ENCODE peak calls at places on chromosome 10, in six cellular contexts. One of them, this sample, is unnamed.
A peak's percentile ranks its signal among the peaks of the same experiment; 100 is the strongest.

GRCh38 chr10:129756912-129757861 is 206.9 kb downstream of the EBF3 start:
- DNase-seq in CD8-positive, alpha-beta T cell: no peak
- DNase-seq in OCI-LY7: no peak
- DNase-seq in psoas muscle: no peak
- DNase-seq in fibroblast of lung: no peak
- DNase-seq in AG10803: peak; percentile 8
- DNase-seq in this sample: no peak

GRCh38 chr10:99548041-99548530 is 15.3 kb downstream of the NKX2-3 start:
- DNase-seq in AG10803: peak; percentile 11
- DNase-seq in fibroblast of lung: no peak
- DNase-seq in CD8-positive, alpha-beta T cell: no peak
- DNase-seq in psoas muscle: no peak
- DNase-seq in OCI-LY7: peak; percentile 25
- DNase-seq in this sample: no peak

GRCh38 chr10:17022399-17022798 is 107.2 kb downstream of the CUBN start:
- DNase-seq in psoas muscle: no peak
- DNase-seq in CD8-positive, alpha-beta T cell: no peak
- DNase-seq in OCI-LY7: no peak
- DNase-seq in fibroblast of lung: no peak
- DNase-seq in AG10803: no peak
- DNase-seq in this sample: no peak

GRCh38 chr10:7102557-7103349 is 308.1 kb downstream of the SFMBT2 start:
- DNase-seq in CD8-positive, alpha-beta T cell: no peak
- DNase-seq in fibroblast of lung: no peak
- DNase-seq in OCI-LY7: peak; percentile 60
- DNase-seq in psoas muscle: no peak
- DNase-seq in AG10803: no peak
- DNase-seq in this sample: no peak

GRCh38 chr10:109962247-109962646 is 38.9 kb upstream of the XPNPEP1 start:
- DNase-seq in OCI-LY7: no peak
- DNase-seq in CD8-positive, alpha-beta T cell: no peak
- DNase-seq in AG10803: no peak
- DNase-seq in psoas muscle: no peak
- DNase-seq in fibroblast of lung: no peak
- DNase-seq in this sample: no peak

GRCh38 chr10:99431190-99431549 is 746 bp upstream of the GOT1 start:
- DNase-seq in fibroblast of lung: peak; percentile 50
- DNase-seq in AG10803: peak; percentile 58
- DNase-seq in CD8-positive, alpha-beta T cell: no peak
- DNase-seq in psoas muscle: peak; percentile 78
- DNase-seq in OCI-LY7: peak; percentile 38
- DNase-seq in this sample: no peak

GRCh38 chr10:73780966-73781365 is 882 bp upstream of the CHCHD1 start:
- DNase-seq in fibroblast of lung: no peak
- DNase-seq in OCI-LY7: peak; percentile 39
- DNase-seq in AG10803: peak; percentile 37
- DNase-seq in psoas muscle: no peak
- DNase-seq in CD8-positive, alpha-beta T cell: no peak
- DNase-seq in this sample: no peak

GRCh38 chr10:85542936-85543730 is 823.5 kb downstream of the GRID1 start:
- DNase-seq in OCI-LY7: no peak
- DNase-seq in CD8-positive, alpha-beta T cell: no peak
- DNase-seq in psoas muscle: no peak
- DNase-seq in fibroblast of lung: no peak
- DNase-seq in AG10803: no peak
- DNase-seq in this sample: no peak

DNA sequence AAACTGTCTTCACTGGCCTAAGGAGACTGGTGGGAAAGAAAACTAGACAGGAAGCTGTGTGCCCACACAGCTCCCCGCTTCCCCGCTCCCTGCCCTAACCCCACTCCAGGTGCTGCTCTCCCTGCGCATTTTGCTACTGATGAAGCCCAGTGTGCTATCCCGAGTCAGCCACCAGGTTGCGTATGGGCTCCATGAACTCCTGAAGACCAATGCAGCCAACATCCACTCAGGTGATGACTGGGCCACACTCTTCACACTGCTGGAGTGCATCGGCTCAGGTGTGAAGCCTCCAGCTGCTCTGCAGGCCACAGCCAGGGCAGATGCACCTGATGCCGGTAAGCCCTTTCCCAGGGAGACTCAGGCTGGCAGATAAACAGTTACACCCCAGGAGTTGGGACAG is 20.3 kb upstream of the NFKB2 start:
- DNase-seq in psoas muscle: no peak
- DNase-seq in CD8-positive, alpha-beta T cell: no peak
- DNase-seq in OCI-LY7: no peak
- DNase-seq in fibroblast of lung: no peak
- DNase-seq in AG10803: no peak
- DNase-seq in this sample: no peak
- TF ChIP-seq CTCF in psoas muscle: no peak
- TF ChIP-seq CTCF in CD8-positive, alpha-beta T cell: no peak
- TF ChIP-seq CTCF in OCI-LY7: no peak
- TF ChIP-seq CTCF in fibroblast of lung: no peak
- TF ChIP-seq CTCF in AG10803: peak; percentile 9
- TF ChIP-seq CTCF in this sample: no peak

DNA sequence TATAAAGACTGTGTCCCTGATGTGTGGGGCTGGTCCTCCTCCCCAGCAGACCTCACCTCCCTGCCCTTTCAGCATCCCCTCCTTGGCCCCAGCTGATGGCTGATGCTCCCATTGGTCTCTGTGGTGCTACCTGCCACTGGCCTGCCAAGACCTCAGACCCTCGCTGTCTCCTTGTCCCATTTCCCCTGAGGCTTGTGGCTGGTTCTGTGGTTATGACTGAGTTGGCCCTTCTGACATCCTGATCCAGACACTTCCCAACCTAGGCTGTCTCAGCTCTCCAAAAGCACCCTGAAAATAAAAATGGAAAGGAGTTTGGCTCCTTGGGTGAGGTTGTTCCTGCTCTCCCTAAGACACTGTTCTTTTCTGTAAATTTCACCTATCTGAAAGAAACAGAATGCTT is 214.2 kb downstream of the RPS24 start:
- DNase-seq in AG10803: peak; percentile 17
- DNase-seq in CD8-positive, alpha-beta T cell: no peak
- DNase-seq in OCI-LY7: no peak
- DNase-seq in psoas muscle: no peak
- DNase-seq in fibroblast of lung: no peak
- DNase-seq in this sample: no peak
- H3K4me3 ChIP-seq in AG10803: no peak overlapping the region
- H3K4me3 ChIP-seq in CD8-positive, alpha-beta T cell: no peak overlapping the region
- H3K4me3 ChIP-seq in OCI-LY7: no peak overlapping the region
- H3K4me3 ChIP-seq in psoas muscle: no peak overlapping the region
- H3K4me3 ChIP-seq in fibroblast of lung: no peak overlapping the region
- H3K4me3 ChIP-seq in this sample: no peak overlapping the region

GRCh38 chr10:56116684-56117083 is 244.4 kb downstream of the ZWINT start:
- DNase-seq in CD8-positive, alpha-beta T cell: no peak
- DNase-seq in OCI-LY7: no peak
- DNase-seq in psoas muscle: no peak
- DNase-seq in fibroblast of lung: no peak
- DNase-seq in AG10803: no peak
- DNase-seq in this sample: no peak
- TF ChIP-seq CTCF in CD8-positive, alpha-beta T cell: no peak
- TF ChIP-seq CTCF in OCI-LY7: peak; percentile 59
- TF ChIP-seq CTCF in psoas muscle: no peak
- TF ChIP-seq CTCF in fibroblast of lung: no peak
- TF ChIP-seq CTCF in AG10803: no peak
- TF ChIP-seq CTCF in this sample: no peak

GRCh38 chr10:29689001-29689400 is 54.2 kb upstream of the SVIL start:
- DNase-seq in AG10803: peak; percentile 25
- DNase-seq in fibroblast of lung: peak; percentile 61
- DNase-seq in CD8-positive, alpha-beta T cell: no peak
- DNase-seq in psoas muscle: no peak
- DNase-seq in OCI-LY7: no peak
- DNase-seq in this sample: peak; percentile 14

GRCh38 chr10:29685506-29685905 is 50.7 kb upstream of the SVIL start:
- DNase-seq in psoas muscle: no peak
- DNase-seq in fibroblast of lung: no peak
- DNase-seq in AG10803: no peak
- DNase-seq in OCI-LY7: no peak
- DNase-seq in CD8-positive, alpha-beta T cell: no peak
- DNase-seq in this sample: no peak

GRCh38 chr10:29691564-29692064 is 56.8 kb upstream of the SVIL start:
- DNase-seq in fibroblast of lung: no peak
- DNase-seq in psoas muscle: no peak
- DNase-seq in AG10803: peak; percentile 36
- DNase-seq in OCI-LY7: no peak
- DNase-seq in CD8-positive, alpha-beta T cell: no peak
- DNase-seq in this sample: peak; percentile 23

GRCh38 chr10:29687411-29688160 is 52.8 kb upstream of the SVIL start:
- DNase-seq in CD8-positive, alpha-beta T cell: no peak
- DNase-seq in psoas muscle: no peak
- DNase-seq in AG10803: peak; percentile 6
- DNase-seq in fibroblast of lung: peak; percentile 43
- DNase-seq in OCI-LY7: no peak
- DNase-seq in this sample: no peak

DNA sequence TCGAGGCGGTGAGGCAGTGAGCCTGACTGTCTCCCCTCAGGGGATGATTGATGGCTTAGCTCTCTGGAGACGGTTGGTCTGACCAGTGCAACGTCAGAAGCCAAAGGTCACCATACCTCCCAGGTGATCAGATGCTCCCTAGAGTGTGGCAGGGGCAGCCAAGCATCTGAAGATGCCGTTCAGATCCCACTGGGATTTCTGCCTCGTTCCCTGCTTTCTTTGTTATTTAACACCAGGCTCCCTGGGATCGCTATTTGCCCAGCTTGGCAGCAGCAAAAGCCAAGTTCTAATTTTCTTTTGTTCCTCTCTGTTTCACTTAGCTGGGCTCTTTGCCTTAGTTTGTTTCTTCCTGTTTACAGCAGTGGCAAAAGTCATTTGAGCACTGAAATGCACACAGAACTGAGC is 53.5 kb upstream of the SVIL start:
- DNase-seq in fibroblast of lung: no peak
- DNase-seq in psoas muscle: no peak
- DNase-seq in CD8-positive, alpha-beta T cell: no peak
- DNase-seq in AG10803: no peak
- DNase-seq in OCI-LY7: no peak
- DNase-seq in this sample: no peak
- H3K4me3 ChIP-seq in fibroblast of lung: no peak overlapping the region
- H3K4me3 ChIP-seq in psoas muscle: no peak overlapping the region
- H3K4me3 ChIP-seq in CD8-positive, alpha-beta T cell: no peak overlapping the region
- H3K4me3 ChIP-seq in AG10803: no peak overlapping the region
- H3K4me3 ChIP-seq in OCI-LY7: no peak overlapping the region
- H3K4me3 ChIP-seq in this sample: no peak overlapping the region

GRCh38 chr10:122521011-122521410 is 39.5 kb upstream of the DMBT1 start:
- DNase-seq in psoas muscle: no peak
- DNase-seq in OCI-LY7: no peak
- DNase-seq in AG10803: no peak
- DNase-seq in CD8-positive, alpha-beta T cell: no peak
- DNase-seq in fibroblast of lung: peak; percentile 39
- DNase-seq in this sample: no peak

GRCh38 chr10:122530177-122530576 is 30.4 kb upstream of the DMBT1 start:
- DNase-seq in OCI-LY7: no peak
- DNase-seq in CD8-positive, alpha-beta T cell: no peak
- DNase-seq in psoas muscle: peak; percentile 44
- DNase-seq in AG10803: no peak
- DNase-seq in fibroblast of lung: no peak
- DNase-seq in this sample: no peak

GRCh38 chr10:122524811-122525210 is 35.7 kb upstream of the DMBT1 start:
- DNase-seq in fibroblast of lung: no peak
- DNase-seq in CD8-positive, alpha-beta T cell: no peak
- DNase-seq in psoas muscle: no peak
- DNase-seq in AG10803: no peak
- DNase-seq in OCI-LY7: no peak
- DNase-seq in this sample: no peak

GRCh38 chr10:122526892-122527291 is 33.7 kb upstream of the DMBT1 start:
- DNase-seq in AG10803: no peak
- DNase-seq in OCI-LY7: no peak
- DNase-seq in fibroblast of lung: no peak
- DNase-seq in psoas muscle: no peak
- DNase-seq in CD8-positive, alpha-beta T cell: no peak
- DNase-seq in this sample: no peak

DNA sequence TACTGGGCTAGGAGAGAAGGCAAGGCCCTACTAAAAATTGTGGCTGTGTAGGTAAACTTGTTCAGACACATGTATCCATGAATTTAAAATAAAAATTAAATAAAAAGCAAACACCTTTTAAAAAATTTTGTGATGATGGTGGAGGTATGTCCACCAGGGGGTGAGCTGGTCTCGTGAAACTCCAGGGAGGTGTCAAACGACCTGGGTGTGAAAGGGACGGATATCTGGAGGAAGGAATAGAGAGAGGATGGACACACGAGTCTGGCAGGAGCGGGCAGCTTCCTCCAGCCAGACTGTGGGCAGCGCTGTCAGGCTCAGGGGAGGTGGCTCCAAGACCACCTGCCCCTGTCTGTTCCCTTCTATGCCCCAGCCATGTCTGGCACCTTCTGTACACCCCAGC is 34.8 kb upstream of the DMBT1 start:
- DNase-seq in psoas muscle: no peak
- DNase-seq in AG10803: no peak
- DNase-seq in OCI-LY7: no peak
- DNase-seq in fibroblast of lung: no peak
- DNase-seq in CD8-positive, alpha-beta T cell: no peak
- DNase-seq in this sample: no peak
- TF ChIP-seq CTCF in psoas muscle: peak; percentile 17
- TF ChIP-seq CTCF in AG10803: no peak
- TF ChIP-seq CTCF in OCI-LY7: peak; percentile 40
- TF ChIP-seq CTCF in fibroblast of lung: no peak
- TF ChIP-seq CTCF in CD8-positive, alpha-beta T cell: no peak
- TF ChIP-seq CTCF in this sample: peak; percentile 5